ENCODE peak calls at places on chromosomes 6 and 20, in ten cellular contexts. V is upper lobe of right lung, J is stomach, Q is uterus, Y is left lung, H is right lobe of liver, W is Panc1, K is breast epithelium, P is Peyer's patch, I is body of pancreas. O is an unnamed sample.

GRCh38 chr6:111734068-111734825 is 128.6 kb upstream of the TRAF3IP2 start:
- DNase-seq in V (no peak), J (no peak), Q (no peak), Y (no peak), H (no peak), W (no peak), K (no peak), P (no peak), I (no peak), O (no peak)

GRCh38 chr20:63693079-63693974 is 3.1 kb upstream of the TNFRSF6B start:
- DNase-seq in V (no peak), J (no peak), Q (peak; percentile 16), Y (no peak), H (no peak), W (no peak), K (no peak), P (no peak), I (no peak), O (no peak)

GRCh38 chr20:62063601-62063980 is 2.1 kb downstream of the TAF4 start:
- DNase-seq in V (peak; percentile 64), J (no peak), Q (no peak), Y (no peak), H (peak; percentile 42), W (no peak), K (peak; percentile 46), P (no peak), I (no peak), O (no peak)

GRCh38 chr6:15299430-15300131 is 53.7 kb downstream of the JARID2 start:
- DNase-seq in V (no peak), J (peak; percentile 31), Q (no peak), Y (no peak), H (no peak), W (no peak), K (no peak), P (peak; percentile 81), I (no peak), O (peak; percentile 80)

GRCh38 chr6:16004934-16005673 is 123.8 kb upstream of the MYLIP start:
- DNase-seq in V (no peak), J (no peak), Q (no peak), Y (no peak), H (no peak), W (no peak), K (no peak), P (no peak), I (no peak), O (no peak)

GRCh38 chr20:62776035-62776691 is 20.1 kb upstream of the MRGBP start:
- DNase-seq in V (no peak), J (no peak), Q (no peak), Y (peak; percentile 64), H (no peak), W (no peak), K (no peak), P (no peak), I (no peak), O (no peak)

GRCh38 chr6:9690388-9690787 is 724.5 kb downstream of the TFAP2A start:
- DNase-seq in V (no peak), J (no peak), Q (no peak), Y (no peak), H (no peak), W (no peak), K (no peak), P (no peak), I (no peak), O (no peak)

GRCh38 chr6:160198577-160199211 is 59.9 kb downstream of the SLC22A2 start:
- DNase-seq in V (no peak), J (no peak), Q (no peak), Y (no peak), H (no peak), W (no peak), K (no peak), P (no peak), I (peak; percentile 21), O (no peak)

GRCh38 chr6:83462524-83462923 is 31.7 kb upstream of the ME1 start:
- DNase-seq in V (no peak), J (no peak), Q (no peak), Y (no peak), H (no peak), W (no peak), K (no peak), P (no peak), I (no peak), O (no peak)

GRCh38 chr6:128098000-128098581 is 197.2 kb upstream of the THEMIS start:
- DNase-seq in V (no peak), J (no peak), Q (no peak), Y (no peak), H (no peak), W (no peak), K (no peak), P (no peak), I (no peak), O (no peak)

DNA sequence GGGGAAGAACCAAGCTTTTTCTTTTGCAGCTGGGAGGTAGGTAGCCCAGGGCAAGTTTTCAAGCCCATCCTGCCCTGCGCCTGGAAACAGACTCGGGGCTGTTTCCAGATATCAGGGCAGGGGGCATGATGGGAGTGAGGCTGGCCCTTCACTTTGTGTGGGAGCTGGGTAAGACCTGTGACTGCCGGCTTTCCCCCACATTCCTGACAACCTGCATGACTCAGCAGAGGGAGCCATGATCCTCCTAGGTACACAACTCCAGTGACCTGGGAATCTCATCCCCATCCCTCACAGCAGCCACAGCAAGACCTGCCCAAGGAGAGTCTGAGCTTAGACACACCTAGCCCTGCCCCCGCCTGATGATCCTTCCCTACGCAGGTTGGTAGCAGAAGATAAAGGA is 280.8 kb downstream of the SOX4 start:
- DNase-seq in V (no peak), J (no peak), Q (no peak), Y (no peak), H (no peak), W (no peak), K (no peak), P (no peak), I (no peak), O (no peak)
- H3K27me3 ChIP-seq in V (no peaks in the 10 kb centered on the region), J (no peaks in the 10 kb centered on the region), Q (no peaks in the 10 kb centered on the region), Y (no peaks in the 10 kb centered on the region), H (no peaks in the 10 kb centered on the region), W (no peaks in the 10 kb centered on the region), K (no peaks in the 10 kb centered on the region), P (no peaks in the 10 kb centered on the region), I (no peaks in the 10 kb centered on the region), O (no peaks in the 10 kb centered on the region)

DNA sequence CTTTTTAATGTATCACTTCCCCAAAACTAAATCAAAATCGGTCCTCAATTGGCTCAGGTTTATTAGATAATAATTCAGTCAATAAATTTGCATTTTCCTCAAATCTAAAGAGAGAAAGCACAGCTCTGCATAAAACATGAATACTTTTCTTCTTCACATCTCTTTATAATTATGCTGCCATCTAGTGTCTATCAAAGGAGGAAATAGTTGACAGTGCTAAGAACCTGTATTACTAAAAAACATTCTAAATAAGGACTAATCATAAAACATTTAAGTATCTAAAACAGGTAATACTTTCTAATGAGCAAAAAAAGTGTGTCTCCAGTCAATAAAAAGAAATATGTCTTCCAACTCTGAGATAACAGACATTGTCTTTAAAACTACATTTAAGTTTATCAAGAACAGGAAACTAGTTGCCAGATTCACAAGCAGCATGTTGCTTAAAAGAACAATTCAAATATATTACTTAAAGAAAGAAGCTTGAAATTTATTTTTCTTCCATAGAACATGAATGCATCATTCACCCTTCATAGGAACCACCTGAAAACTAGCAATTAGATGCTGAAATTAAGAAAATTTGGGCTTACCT is 56.5 kb upstream of the DST start:
- DNase-seq in V (no peak), J (no peak), Q (no peak), Y (no peak), H (no peak), W (no peak), K (no peak), P (no peak), I (no peak), O (no peak)
- TF ChIP-seq CTCF in V (peak; percentile 62), J (peak; percentile 49), Q (peak; percentile 32), Y (peak; percentile 49), H (peak; percentile 60), W (peak; percentile 67), K (peak; percentile 50), P (no peak), I (peak; percentile 38), O (peak; percentile 34)

GRCh38 chr6:97473979-97474378 is 191.0 kb upstream of the MMS22L start:
- DNase-seq in V (no peak), J (no peak), Q (no peak), Y (no peak), H (no peak), W (no peak), K (no peak), P (no peak), I (no peak), O (no peak)

GRCh38 chr6:97468981-97469380 is 186.0 kb upstream of the MMS22L start:
- DNase-seq in V (no peak), J (no peak), Q (no peak), Y (no peak), H (no peak), W (no peak), K (no peak), P (no peak), I (no peak), O (no peak)

GRCh38 chr6:97465877-97466710 is 183.1 kb upstream of the MMS22L start:
- DNase-seq in V (no peak), J (no peak), Q (no peak), Y (no peak), H (no peak), W (no peak), K (no peak), P (no peak), I (no peak), O (no peak)

GRCh38 chr6:97470322-97470721 is 187.3 kb upstream of the MMS22L start:
- DNase-seq in V (no peak), J (no peak), Q (no peak), Y (no peak), H (no peak), W (no peak), K (no peak), P (no peak), I (no peak), O (no peak)

DNA sequence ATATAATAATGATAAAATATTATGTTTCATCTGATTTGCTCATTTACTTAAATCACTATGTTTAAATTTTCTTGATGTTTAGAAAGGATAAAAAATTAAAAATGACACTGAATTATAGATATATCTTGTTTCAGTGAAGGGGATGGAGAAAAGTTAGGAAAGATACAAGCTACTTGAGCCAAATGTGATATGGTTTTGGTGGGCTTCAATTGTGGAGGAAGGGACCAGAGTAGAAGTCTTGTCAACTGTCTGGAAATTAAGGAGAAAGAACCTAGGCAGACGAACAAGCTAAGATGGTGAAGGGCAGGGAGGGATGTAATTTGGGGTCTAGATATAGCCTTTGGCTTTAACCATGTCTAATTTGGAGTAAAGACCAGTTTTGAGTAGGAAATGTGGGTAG is 186.4 kb upstream of the MMS22L start:
- DNase-seq in V (no peak), J (no peak), Q (no peak), Y (no peak), H (no peak), W (no peak), K (no peak), P (no peak), I (no peak), O (no peak)
- H3K4me3 ChIP-seq in V (no peak overlapping the region), J (no peak overlapping the region), Q (no peak overlapping the region), Y (no peak overlapping the region), H (no peak overlapping the region), W (no peak overlapping the region), K (no peak overlapping the region), P (no peak overlapping the region), I (no peak overlapping the region), O (no peak overlapping the region)

DNA sequence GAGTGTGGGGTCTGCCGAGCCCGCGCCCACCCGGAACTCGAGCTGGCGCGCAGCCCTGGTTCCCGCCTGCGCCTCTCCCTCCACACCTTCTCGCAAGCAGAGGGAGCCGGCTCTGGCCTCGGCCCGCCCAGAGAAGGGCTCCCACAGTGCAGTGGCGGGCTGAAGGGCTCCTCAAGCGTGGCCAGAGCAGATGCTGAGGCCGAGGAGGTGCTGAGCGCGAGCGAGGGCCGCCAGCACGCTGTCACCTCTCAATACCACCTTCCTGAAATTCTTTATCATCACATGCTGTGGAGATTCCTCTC is 58.3 kb downstream of the BAK1 start:
- DNase-seq in V (no peak), J (no peak), Q (no peak), Y (peak; percentile 68), H (no peak), W (no peak), K (no peak), P (no peak), I (no peak), O (no peak)
- H3K27me3 ChIP-seq in V (no peaks in the 10 kb centered on the region), J (peaks cover 4% of the 10 kb centered on the region), Q (no peaks in the 10 kb centered on the region), Y (no peaks in the 10 kb centered on the region), H (no peaks in the 10 kb centered on the region), W (no peaks in the 10 kb centered on the region), K (no peaks in the 10 kb centered on the region), P (no peaks in the 10 kb centered on the region), I (no peaks in the 10 kb centered on the region), O (no peaks in the 10 kb centered on the region)

O was measured in GM06990.